ENCODE peak calls at places on chromosome 16, in nine cellular contexts. S, O, F, X, E, L, W, K and J are unnamed samples.
A peak's percentile ranks its signal among the peaks of the same experiment; 100 is the strongest.

GRCh38 chr16:4093495-4094137 is 22.6 kb downstream of the ADCY9 start:
- DNase-seq in S (no peak), W (no peak), O (no peak), L (peak; percentile 60), K (no peak), X (no peak), E (no peak), F (no peak), J (no peak)

GRCh38 chr16:24758373-24758772 is 28.9 kb downstream of the TNRC6A start:
- DNase-seq in F (no peak), E (no peak), S (no peak), W (no peak), X (no peak), L (no peak), K (no peak), O (no peak), J (no peak)

GRCh38 chr16:57525761-57526160 is 10.6 kb downstream of the CCDC102A start:
- DNase-seq in O (no peak), S (no peak), E (peak; percentile 13), K (no peak), X (no peak), L (no peak), W (no peak), F (no peak), J (no peak)

GRCh38 chr16:24544640-24545039 is 5.3 kb downstream of the RBBP6 start:
- DNase-seq in O (no peak), S (no peak), X (no peak), E (peak; percentile 32), K (no peak), F (no peak), L (no peak), W (no peak), J (no peak)

GRCh38 chr16:86064431-86065250 is 165.7 kb downstream of the IRF8 start:
- DNase-seq in X (no peak), S (no peak), F (no peak), O (no peak), E (no peak), K (no peak), W (no peak), L (no peak), J (no peak)

GRCh38 chr16:89471225-89471624 is 19.1 kb downstream of the ANKRD11 start:
- DNase-seq in W (no peak), L (no peak), K (peak; percentile 84), S (no peak), E (peak; percentile 45), O (no peak), X (no peak), F (no peak), J (peak; percentile 38)

GRCh38 chr16:9195301-9195700 is 103.9 kb downstream of the HAPSTR1 start:
- DNase-seq in L (no peak), E (no peak), S (no peak), W (no peak), O (no peak), X (no peak), F (no peak), K (no peak), J (no peak)

GRCh38 chr16:79707867-79708266 is 107.3 kb upstream of the MAF start:
- DNase-seq in K (no peak), L (peak; percentile 64), O (no peak), X (no peak), S (no peak), W (no peak), F (no peak), E (no peak), J (no peak)

GRCh38 chr16:396605-397004 is 394 bp upstream of the NME4 start:
- DNase-seq in O (no peak), K (peak; percentile 74), X (no peak), S (no peak), W (peak; percentile 43), E (no peak), L (no peak), F (no peak), J (no peak)

GRCh38 chr16:69435977-69436729 is 11.7 kb downstream of the CYB5B start:
- DNase-seq in L (no peak), E (no peak), K (no peak), F (no peak), O (no peak), X (no peak), S (no peak), W (no peak), J (no peak)

GRCh38 chr16:78628526-78628925 is 529.1 kb downstream of the WWOX start:
- DNase-seq in E (peak; percentile 37), F (no peak), W (no peak), L (no peak), S (no peak), O (no peak), X (no peak), K (peak; percentile 19), J (no peak)

GRCh38 chr16:64410306-64410705 is 711.6 kb downstream of the CDH11 start:
- DNase-seq in E (no peak), F (no peak), L (no peak), O (no peak), X (no peak), S (no peak), W (no peak), K (no peak), J (no peak)

GRCh38 chr16:3904875-3905274 is 24.4 kb upstream of the CREBBP start:
- DNase-seq in W (no peak), O (no peak), L (no peak), E (no peak), X (no peak), S (no peak), K (no peak), F (no peak), J (no peak)

GRCh38 chr16:47037396-47037745 is 63.9 kb upstream of the DNAJA2 start:
- DNase-seq in K (no peak), E (no peak), X (peak; percentile 18), W (no peak), O (peak; percentile 7), S (no peak), L (no peak), F (peak; percentile 1), J (no peak)

GRCh38 chr16:4674926-4675530 is 18.3 kb upstream of the NUDT16L1 start:
- DNase-seq in O (no peak), W (no peak), L (no peak), S (no peak), K (no peak), F (no peak), E (no peak), X (no peak), J (no peak)

GRCh38 chr16:12323007-12323699 is 346.6 kb downstream of the SNX29 start:
- DNase-seq in F (no peak), E (no peak), W (no peak), O (no peak), K (no peak), L (no peak), S (no peak), X (no peak), J (no peak)

GRCh38 chr16:12119562-12119961 is 143.0 kb downstream of the SNX29 start:
- DNase-seq in S (no peak), E (no peak), O (no peak), F (no peak), K (peak; percentile 19), X (no peak), L (no peak), W (no peak), J (no peak)

GRCh38 chr16:50152807-50153647 is at the start of gene TENT4B:
- DNase-seq in X (peak; percentile 86), F (peak; percentile 85), K (peak; percentile 94), S (peak; percentile 49), E (peak; percentile 53), W (peak; percentile 70), O (peak; percentile 83), L (peak; percentile 79), J (peak; percentile 49)

GRCh38 chr16:74862743-74863244 is 88.2 kb upstream of the FA2H start:
- DNase-seq in S (peak; percentile 8), K (peak; percentile 29), E (peak; percentile 45), L (no peak), O (no peak), W (peak; percentile 41), F (no peak), X (no peak), J (peak; percentile 57)

GRCh38 chr16:85491798-85492616 is 121.1 kb upstream of the GSE1 start:
- DNase-seq in F (no peak), E (no peak), X (no peak), L (peak; percentile 73), S (no peak), K (peak; percentile 65), O (no peak), W (no peak), J (no peak)

GRCh38 chr16:73558219-73558618 is 510.3 kb upstream of the ZFHX3 start:
- DNase-seq in S (no peak), E (no peak), X (no peak), O (no peak), W (no peak), L (no peak), K (no peak), F (no peak), J (no peak)

GRCh38 chr16:66903544-66904427 is 14.9 kb downstream of the CDH16 start:
- DNase-seq in X (no peak), K (no peak), L (no peak), S (no peak), E (no peak), F (no peak), O (no peak), W (no peak), J (no peak)

GRCh38 chr16:77213542-77214108 is 14.4 kb downstream of the SYCE1L start:
- DNase-seq in K (peak; percentile 60), E (peak; percentile 96), W (no peak), O (no peak), L (no peak), F (no peak), X (no peak), S (peak; percentile 81), J (peak; percentile 90)

GRCh38 chr16:76277099-76278030 is at the start of gene CNTNAP4:
- DNase-seq in W (no peak), O (no peak), L (peak; percentile 32), X (no peak), K (no peak), S (no peak), F (no peak), E (no peak), J (no peak)

GRCh38 chr16:3458278-3458851 is 14.9 kb downstream of the NAA60 start:
- DNase-seq in X (no peak), W (no peak), L (no peak), O (no peak), S (no peak), K (peak; percentile 72), F (no peak), E (peak; percentile 18), J (no peak)

GRCh38 chr16:56558024-56558747 is 6.7 kb upstream of the MT4 start:
- DNase-seq in K (no peak), W (no peak), X (no peak), F (no peak), O (no peak), S (peak; percentile 56), E (peak; percentile 66), L (no peak), J (no peak)

GRCh38 chr16:53099318-53100130 is 44.7 kb downstream of the CHD9 start:
- DNase-seq in E (peak; percentile 99), K (peak; percentile 81), F (peak; percentile 53), L (peak; percentile 92), O (peak; percentile 17), W (peak; percentile 94), X (peak; percentile 44), S (peak; percentile 87), J (peak; percentile 65)

GRCh38 chr16:70808371-70808770 is 7.4 kb upstream of the VAC14 start:
- DNase-seq in L (no peak), S (no peak), X (no peak), W (no peak), F (no peak), E (no peak), K (no peak), O (no peak), J (peak; percentile 8)

GRCh38 chr16:21614896-21615295 is 15.5 kb downstream of the METTL9 start:
- DNase-seq in F (no peak), E (no peak), K (no peak), L (no peak), S (no peak), W (no peak), O (no peak), X (no peak), J (no peak)

GRCh38 chr16:79580465-79581200 is 19.9 kb downstream of the MAF start:
- DNase-seq in E (peak; percentile 43), L (no peak), K (no peak), F (no peak), X (no peak), S (no peak), O (no peak), W (no peak), J (no peak)

GRCh38 chr16:2705351-2705750 is 14.7 kb downstream of the PRSS27 start:
- DNase-seq in W (no peak), X (no peak), L (no peak), S (no peak), F (no peak), K (no peak), O (no peak), E (no peak), J (no peak)